ENCODE peak calls at places on chromosomes 4 and X, in six cellular contexts. X is CD8-positive, alpha-beta memory T cell; W is CD4-positive, CD25-positive, alpha-beta regulatory T cell; F is fibroblast of lung; M is mesenchymal stem cell; O is CD4-positive, alpha-beta memory T cell. H is an unnamed sample. For H3K36me3 and H3K4me1, the result is how much of the 10 kb centered on the place peaks cover.

GRCh38 chr4:52376107-52376704 is 282.9 kb downstream of the USP46 start:
- DNase-seq in X (peak), W (peak), F (peak), M (peak), O (peak), H (peak)

GRCh38 chr4:30950737-30951136 is 230.6 kb downstream of the PCDH7 start:
- DNase-seq in X (no peak), W (no peak), F (no peak), M (no peak), O (no peak), H (peak)

GRCh38 chrX:14903891-14904290 is 30.7 kb downstream of the MOSPD2 start:
- DNase-seq in X (no peak), W (no peak), F (peak), M (no peak), O (no peak), H (no peak)

GRCh38 chr4:723706-724105 is 18.1 kb downstream of the PCGF3 start:
- DNase-seq in X (no peak), W (no peak), F (no peak), M (no peak), O (no peak), H (no peak)

GRCh38 chr4:2246384-2247127 is 4.6 kb upstream of the HAUS3 start:
- DNase-seq in X (no peak), W (no peak), F (no peak), M (no peak), O (no peak), H (no peak)

GRCh38 chr4:138706206-138706605 is 309.4 kb upstream of the NOCT start:
- DNase-seq in X (no peak), W (no peak), F (peak), M (no peak), O (no peak), H (no peak)

GRCh38 chrX:119477812-119478232 is 9.6 kb downstream of the SLC25A5 start:
- DNase-seq in X (no peak), W (no peak), F (peak), M (peak), O (no peak), H (no peak)

GRCh38 chrX:24355095-24355494 is 5.3 kb upstream of the SUPT20HL1 start:
- DNase-seq in X (no peak), W (no peak), F (peak), M (no peak), O (no peak), H (no peak)

GRCh38 chr4:76657443-76657842 is 222.4 kb downstream of the SHROOM3 start:
- DNase-seq in X (no peak), W (no peak), F (no peak), M (no peak), O (no peak), H (no peak)

GRCh38 chr4:8410641-8411271 is 29.8 kb downstream of the ACOX3 start:
- DNase-seq in X (no peak), W (no peak), F (peak), M (peak), O (no peak), H (peak)

GRCh38 chr4:164802301-164802700 is 48.4 kb downstream of the SMIM31 start:
- DNase-seq in X (no peak), W (no peak), F (no peak), M (no peak), O (no peak), H (no peak)

GRCh38 chr4:53706422-53707032 is 115.2 kb upstream of the LNX1 start:
- DNase-seq in X (no peak), W (peak), F (peak), M (peak), O (no peak), H (peak)

GRCh38 chrX:55702611-55703010 is 14.9 kb upstream of the RRAGB start:
- DNase-seq in X (no peak), W (no peak), F (no peak), M (no peak), O (no peak), H (no peak)

GRCh38 chrX:111869639-111870034 is 6.3 kb upstream of the TRPC5OS start:
- DNase-seq in X (no peak), W (peak), F (peak), M (peak), O (peak), H (peak)

GRCh38 chrX:40581333-40581910 is 652 bp downstream of the ATP6AP2 start:
- DNase-seq in X (peak), W (peak), F (peak), M (peak), O (peak), H (peak)

GRCh38 chrX:70033348-70033747 is 16.4 kb downstream of the AWAT2 start:
- DNase-seq in X (no peak), W (peak), F (no peak), M (peak), O (no peak), H (no peak)

GRCh38 chr4:181618896-181619295 is 624.3 kb upstream of the TENM3 start:
- DNase-seq in X (no peak), W (no peak), F (no peak), M (no peak), O (no peak), H (no peak)

GRCh38 chr4:73181231-73181630 is 77.4 kb downstream of the ANKRD17 start:
- DNase-seq in X (no peak), W (no peak), F (no peak), M (no peak), O (no peak), H (no peak)

GRCh38 chr4:185518069-185518468 is 17.2 kb downstream of the PDLIM3 start:
- DNase-seq in X (no peak), W (no peak), F (no peak), M (no peak), O (no peak), H (no peak)

GRCh38 chr4:185518494-185518893 is 16.8 kb downstream of the PDLIM3 start:
- DNase-seq in X (no peak), W (no peak), F (no peak), M (no peak), O (no peak), H (no peak)

GRCh38 chr4:185523862-185524261 is 11.4 kb downstream of the PDLIM3 start:
- DNase-seq in X (no peak), W (no peak), F (no peak), M (no peak), O (no peak), H (no peak)

GRCh38 chr4:185522451-185522850 is 12.9 kb downstream of the PDLIM3 start:
- DNase-seq in X (no peak), W (no peak), F (no peak), M (no peak), O (no peak), H (no peak)

GRCh38 chr4:185520119-185520518 is 15.2 kb downstream of the PDLIM3 start:
- DNase-seq in X (no peak), W (no peak), F (peak), M (peak), O (no peak), H (no peak)
- H3K27ac ChIP-seq in X (no peak), W (no peak), F (no peak), M (no peak), O (no peak), H (no peak)

GRCh38 chrX:12917753-12918152 is 11.3 kb downstream of the TLR8 start:
- DNase-seq in X (no peak), W (no peak), F (no peak), M (no peak), O (no peak), H (no peak)
- H3K36me3 ChIP-seq in X (under half), W (under half), F (under half), M (under half), O (under half), H (under half)

GRCh38 chr4:174334628-174335027 is 50.9 kb downstream of the CEP44 start:
- DNase-seq in X (no peak), W (no peak), F (no peak), M (no peak), O (no peak), H (peak)

DNA sequence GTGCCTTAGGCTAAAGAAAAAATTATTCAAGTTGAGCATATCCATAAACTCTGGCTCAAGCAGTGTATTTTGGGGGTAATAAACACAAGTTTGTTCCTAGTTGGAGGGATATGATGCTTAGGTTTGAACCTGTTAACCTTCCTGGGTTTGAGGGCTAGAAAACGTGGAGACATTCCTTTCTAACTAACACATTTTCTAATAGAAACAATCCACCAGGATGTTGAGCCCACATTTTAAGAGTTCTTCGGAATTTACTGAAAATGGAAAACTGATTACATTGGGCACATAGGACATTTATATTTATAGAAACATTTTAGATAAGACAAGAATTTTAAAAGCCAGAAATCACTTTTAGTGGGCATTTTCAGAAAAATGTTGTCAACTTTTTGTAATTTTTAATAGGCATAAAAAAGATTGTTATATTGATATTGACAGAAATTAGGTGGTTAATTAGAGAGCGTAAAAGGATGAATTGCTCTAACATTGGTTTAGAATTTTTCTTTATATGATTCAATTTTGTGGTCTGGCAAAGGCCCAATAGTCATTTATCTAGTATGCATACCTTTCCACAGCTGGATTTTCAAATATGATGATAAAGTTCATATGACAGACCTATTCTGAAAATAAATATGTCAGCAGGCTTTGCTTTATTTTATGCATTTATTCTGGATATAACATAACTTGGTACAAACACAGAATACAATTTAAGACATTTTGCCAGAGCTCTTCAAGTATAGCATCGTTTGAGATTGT is 49.2 kb downstream of the CEP44 start:
- DNase-seq in X (no peak), W (no peak), F (peak), M (no peak), O (no peak), H (peak)
- H3K4me1 ChIP-seq in X (under half), W (under half), F (under half), M (under half), O (under half), H (under half)

GRCh38 chrX:109684136-109684535 is 48.9 kb downstream of the ACSL4 start:
- DNase-seq in X (no peak), W (no peak), F (peak), M (no peak), O (no peak), H (peak)
- H3K27ac ChIP-seq in X (no peak), W (no peak), F (no peak), M (no peak), O (no peak), H (no peak)

GRCh38 chr4:99077177-99077576 is 11.4 kb downstream of the ADH5 start:
- DNase-seq in X (no peak), W (no peak), F (no peak), M (no peak), O (no peak), H (no peak)
- H3K36me3 ChIP-seq in X (half or more), W (half or more), F (under half), M (half or more), O (half or more), H (half or more)

GRCh38 chr4:11367371-11367770 is 61.3 kb downstream of the HS3ST1 start:
- DNase-seq in X (no peak), W (no peak), F (peak), M (peak), O (no peak), H (peak)
- H3K4me1 ChIP-seq in X (under half), W (under half), F (under half), M (under half), O (under half), H (under half)

GRCh38 chrX:80173261-80173660 is 158.7 kb downstream of the TBX22 start:
- DNase-seq in X (no peak), W (no peak), F (no peak), M (no peak), O (no peak), H (no peak)

GRCh38 chrX:80174925-80175574 is 160.5 kb downstream of the TBX22 start:
- DNase-seq in X (no peak), W (no peak), F (no peak), M (no peak), O (no peak), H (no peak)
- H3K27ac ChIP-seq in X (no peak), W (no peak), F (no peak), M (no peak), O (no peak), H (no peak)

DNA sequence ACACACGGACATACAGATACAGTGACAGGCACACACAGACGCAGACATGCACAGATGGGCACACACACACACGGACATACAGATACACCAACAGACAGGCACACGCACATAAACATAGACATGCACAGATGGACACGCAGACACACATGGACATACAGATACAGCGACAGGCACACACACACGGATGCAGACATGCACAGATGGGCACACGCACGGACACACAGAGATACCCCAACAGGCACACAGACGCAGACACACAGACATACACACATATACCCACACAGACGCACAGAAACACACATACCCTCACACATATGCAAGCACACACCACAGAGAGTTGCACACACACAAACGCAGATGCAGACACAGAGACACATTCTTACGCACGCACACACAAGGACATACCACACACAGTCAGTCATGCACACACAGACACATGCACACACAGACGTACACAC is 24.4 kb upstream of the SLC25A6 start:
- DNase-seq in X (no peak), W (no peak), F (no peak), M (no peak), O (no peak), H (no peak)
- H3K36me3 ChIP-seq in X (under half), W (under half), F (under half), M (half or more), O (under half), H (under half)

DNA sequence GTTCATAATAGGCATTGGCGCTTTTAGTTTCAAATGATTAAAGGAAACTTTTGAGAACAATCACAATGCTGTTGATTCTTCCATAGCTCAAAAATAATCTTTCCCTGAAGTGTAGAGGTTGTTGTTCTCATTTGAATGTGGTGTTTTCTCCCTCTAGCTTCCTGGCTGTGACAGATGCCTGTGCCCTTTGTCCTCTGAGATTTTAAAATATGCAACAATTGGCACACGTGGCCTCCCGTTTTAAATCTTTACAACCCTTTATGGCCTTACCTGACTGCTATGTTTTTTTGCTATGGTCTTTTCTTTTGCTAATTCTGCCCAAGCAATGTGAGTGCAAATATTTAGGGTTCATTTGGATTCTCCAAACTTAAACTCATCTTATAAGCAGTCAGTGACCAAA is 22.9 kb upstream of the CASK start:
- DNase-seq in X (no peak), W (no peak), F (no peak), M (no peak), O (no peak), H (no peak)
- H3K4me1 ChIP-seq in X (under half), W (under half), F (under half), M (under half), O (under half), H (under half)